ENCODE peak calls at places on chromosomes 12 and 14, in ten cellular contexts. S is A549, X is heart right ventricle, G is GM23338, P is IMR-90, Q is spleen, H is lung, A is neural progenitor cell, Z is mammary epithelial cell, L is uterus. J is an unnamed sample.

GRCh38 chr14:101001311-101002069 is 98.0 kb upstream of the RTL1 start:
- DNase-seq in S (no peak), X (no peak), G (no peak), P (peak; percentile 89), Q (peak; percentile 47), H (no peak), A (no peak), Z (peak; percentile 81), L (no peak), J (no peak)

GRCh38 chr12:12099102-12099501 is 28.4 kb downstream of the BCL2L14 start:
- DNase-seq in S (no peak), X (no peak), G (no peak), P (no peak), Q (no peak), H (no peak), A (no peak), Z (no peak), L (no peak), J (no peak)

GRCh38 chr14:58395815-58396626 is at the start of gene TOMM20L:
- DNase-seq in S (peak; percentile 69), X (peak; percentile 81), G (peak; percentile 94), P (peak; percentile 48), Q (peak; percentile 95), H (peak; percentile 71), A (peak; percentile 94), Z (peak; percentile 47), L (peak; percentile 70), J (peak; percentile 72)

GRCh38 chr12:85866929-85867776 is 6.9 kb upstream of the NTS start:
- DNase-seq in S (peak; percentile 70), X (no peak), G (peak; percentile 76), P (peak; percentile 61), Q (no peak), H (peak; percentile 42), A (peak; percentile 49), Z (peak; percentile 54), L (peak; percentile 31), J (peak; percentile 10)

GRCh38 chr14:21039059-21039422 is 3.1 kb upstream of the RNASE7 start:
- DNase-seq in S (no peak), X (peak; percentile 84), G (peak; percentile 80), P (peak; percentile 43), Q (peak; percentile 78), H (peak; percentile 59), A (no peak), Z (peak; percentile 33), L (peak; percentile 93), J (no peak)

GRCh38 chr14:63273091-63273490 is 45.6 kb downstream of the GPHB5 start:
- DNase-seq in S (no peak), X (no peak), G (no peak), P (peak; percentile 12), Q (no peak), H (no peak), A (no peak), Z (no peak), L (no peak), J (no peak)

GRCh38 chr12:123389560-123390351 is 5.8 kb downstream of the KMT5A start:
- DNase-seq in S (no peak), X (peak; percentile 56), G (peak; percentile 74), P (no peak), Q (peak; percentile 90), H (peak; percentile 81), A (peak; percentile 66), Z (peak; percentile 50), L (peak; percentile 30), J (peak; percentile 21)

GRCh38 chr12:55654506-55655224 is 18.0 kb downstream of the OR10P1 start:
- DNase-seq in S (no peak), X (no peak), G (no peak), P (no peak), Q (no peak), H (no peak), A (no peak), Z (no peak), L (no peak), J (no peak)

GRCh38 chr14:68719634-68720384 is 73.1 kb downstream of the ZFP36L1 start:
- DNase-seq in S (no peak), X (no peak), G (no peak), P (no peak), Q (no peak), H (no peak), A (no peak), Z (no peak), L (no peak), J (no peak)
- H3K4me3 ChIP-seq in S (no peak overlapping the region), X (no peak overlapping the region), G (no peak overlapping the region), P (no peak overlapping the region), Q (no peak overlapping the region), H (no peak overlapping the region), A (no peak overlapping the region), Z (no peak overlapping the region), L (no peak overlapping the region), J (no peak overlapping the region)

DNA sequence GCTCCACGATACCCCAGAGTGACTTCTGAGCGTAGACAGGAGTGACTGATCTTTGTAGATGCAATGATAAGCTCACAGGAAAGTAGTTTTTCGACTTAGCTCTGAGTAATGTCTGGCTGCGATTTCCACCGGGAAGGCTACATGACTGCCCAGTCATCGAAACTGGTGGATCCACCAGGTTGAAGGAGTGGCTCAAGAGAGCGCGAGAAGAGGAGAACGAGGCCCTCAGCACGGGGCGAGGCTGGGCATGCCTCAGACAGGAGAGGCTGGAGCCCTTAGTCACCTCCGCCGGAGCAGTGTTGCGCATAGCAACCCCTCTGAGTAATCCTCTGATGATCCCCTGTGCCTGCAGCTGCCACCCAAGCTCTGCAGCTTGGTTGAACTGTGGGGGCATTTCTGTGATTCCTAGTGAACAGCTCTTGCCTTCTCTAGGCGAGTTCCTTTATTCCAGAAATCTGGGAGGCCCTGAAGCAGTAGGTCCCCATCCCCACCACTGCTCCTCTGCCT is 25.6 kb downstream of the ELK3 start:
- DNase-seq in S (peak; percentile 98), X (no peak), G (no peak), P (peak; percentile 98), Q (no peak), H (peak; percentile 87), A (peak; percentile 14), Z (peak; percentile 100), L (no peak), J (no peak)
- H3K27ac ChIP-seq in S (peak overlapping the region; percentile 98), X (peak overlapping the region; percentile 60), G (no peak overlapping the region), P (peak overlapping the region; percentile 83), Q (no peak overlapping the region), H (peak overlapping the region; percentile 72), A (no peak overlapping the region), Z (peak overlapping the region; percentile 100), L (no peak overlapping the region), J (no peak overlapping the region)

DNA sequence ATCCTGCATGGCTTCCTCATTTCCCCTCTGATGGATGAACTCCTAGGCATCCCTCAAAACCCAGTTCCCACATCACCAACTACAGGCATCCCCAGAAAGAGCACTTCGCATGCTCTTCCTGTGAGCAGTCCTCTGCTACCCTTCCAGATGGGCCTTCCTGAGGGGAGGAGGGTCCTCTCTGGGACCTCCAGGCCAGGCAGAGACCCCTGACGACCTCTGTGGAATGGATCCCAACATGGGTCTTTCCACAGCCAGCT is 1.9 kb downstream of the AKT1 start:
- DNase-seq in S (no peak), X (no peak), G (no peak), P (no peak), Q (no peak), H (no peak), A (no peak), Z (no peak), L (no peak), J (no peak)
- H3K4me3 ChIP-seq in S (no peak overlapping the region), X (peak overlapping the region; percentile 71), G (peak overlapping the region; percentile 74), P (no peak overlapping the region), Q (peak overlapping the region; percentile 94), H (no peak overlapping the region), A (peak overlapping the region; percentile 95), Z (peak overlapping the region; percentile 88), L (no peak overlapping the region), J (peak overlapping the region; percentile 16)

GRCh38 chr12:47397664-47398281 is 308.1 kb downstream of the RPAP3 start:
- DNase-seq in S (peak; percentile 95), X (no peak), G (peak; percentile 45), P (peak; percentile 76), Q (no peak), H (no peak), A (peak; percentile 20), Z (peak; percentile 74), L (no peak), J (no peak)

GRCh38 chr12:47391566-47391965 is 311.8 kb upstream of the AMIGO2 start:
- DNase-seq in S (no peak), X (no peak), G (no peak), P (no peak), Q (peak; percentile 81), H (no peak), A (no peak), Z (no peak), L (no peak), J (peak; percentile 22)

GRCh38 chr12:47393403-47393790 is 312.4 kb downstream of the RPAP3 start:
- DNase-seq in S (peak; percentile 31), X (no peak), G (no peak), P (peak; percentile 20), Q (no peak), H (no peak), A (no peak), Z (no peak), L (no peak), J (no peak)

GRCh38 chr12:47396902-47397663 is 308.7 kb downstream of the RPAP3 start:
- DNase-seq in S (peak; percentile 46), X (no peak), G (no peak), P (no peak), Q (no peak), H (no peak), A (no peak), Z (no peak), L (no peak), J (no peak)

DNA sequence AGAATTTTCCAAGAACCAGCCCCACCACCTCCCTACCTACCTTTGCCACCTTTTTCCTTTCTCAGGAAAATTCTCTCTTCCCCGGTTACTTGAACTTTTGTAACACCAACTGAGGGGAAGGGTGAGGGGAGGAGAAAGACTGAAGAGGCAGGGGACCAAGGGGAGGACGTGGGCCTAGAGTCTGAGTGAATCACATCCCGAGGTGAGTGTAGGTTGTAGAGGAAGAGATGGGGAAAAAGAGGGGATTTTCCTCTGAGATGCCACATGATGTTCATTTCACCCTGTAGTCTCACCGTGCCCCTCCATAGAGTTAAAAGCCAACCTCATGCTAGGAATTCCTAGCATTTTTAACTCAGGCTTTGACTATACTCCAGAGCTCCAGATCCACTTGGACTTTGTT is 311.8 kb downstream of the RPAP3 start:
- DNase-seq in S (peak; percentile 32), X (no peak), G (peak; percentile 8), P (no peak), Q (no peak), H (no peak), A (no peak), Z (no peak), L (no peak), J (no peak)
- H3K27ac ChIP-seq in S (peak overlapping the region; percentile 73), X (peak overlapping the region; percentile 38), G (no peak overlapping the region), P (no peak overlapping the region), Q (no peak overlapping the region), H (no peak overlapping the region), A (no peak overlapping the region), Z (no peak overlapping the region), L (peak overlapping the region; percentile 36), J (peak overlapping the region; percentile 2)

J was measured in naive thymus-derived CD4-positive, alpha-beta T cell.